ENCODE peak calls at places on chromosomes 11 and 22, in ten cellular contexts. F is right cardiac atrium, Q is adrenal gland, E is Peyer's patch, D is tibial nerve, V is left lung, B is HCT116, A is cardiac muscle cell, M is heart right ventricle, R is GM23248. J is an unnamed sample. For H3K4me1, the result is how much of the 10 kb centered on the place peaks cover.

GRCh38 chr22:48234011-48234410 is 1471.6 kb downstream of the TBC1D22A start:
- DNase-seq in F (no peak), Q (no peak), E (no peak), D (no peak), V (no peak), B (no peak), A (no peak), M (no peak), R (no peak), J (peak)

GRCh38 chr11:80281194-80281593 is 840.4 kb upstream of the TENM4 start:
- DNase-seq in F (no peak), Q (no peak), E (no peak), D (no peak), V (no peak), B (no peak), A (no peak), M (no peak), R (no peak), J (no peak)

GRCh38 chr22:44809456-44809855 is 57.1 kb downstream of the ARHGAP8 start:
- DNase-seq in F (no peak), Q (no peak), E (no peak), D (no peak), V (no peak), B (no peak), A (no peak), M (no peak), R (no peak), J (no peak)

GRCh38 chr11:130849215-130849568 is 67.1 kb downstream of the SNX19 start:
- DNase-seq in F (no peak), Q (no peak), E (no peak), D (no peak), V (no peak), B (no peak), A (no peak), M (no peak), R (peak), J (no peak)

GRCh38 chr22:46612341-46612903 is 7.8 kb upstream of the GRAMD4 start:
- DNase-seq in F (no peak), Q (no peak), E (no peak), D (no peak), V (no peak), B (no peak), A (no peak), M (no peak), R (no peak), J (no peak)

GRCh38 chr11:118961591-118961990 is 5.5 kb downstream of the UPK2 start:
- DNase-seq in F (no peak), Q (no peak), E (no peak), D (no peak), V (no peak), B (no peak), A (no peak), M (no peak), R (no peak), J (no peak)

GRCh38 chr11:70230840-70231710 is 28.0 kb downstream of the FADD start:
- DNase-seq in F (no peak), Q (no peak), E (no peak), D (no peak), V (no peak), B (no peak), A (no peak), M (no peak), R (no peak), J (no peak)

GRCh38 chr11:120186799-120187591 is 23.8 kb upstream of the OAF start:
- DNase-seq in F (no peak), Q (no peak), E (peak), D (no peak), V (peak), B (no peak), A (no peak), M (no peak), R (peak), J (peak)

GRCh38 chr22:45817705-45818104 is 146.1 kb downstream of the ATXN10 start:
- DNase-seq in F (no peak), Q (no peak), E (no peak), D (no peak), V (no peak), B (no peak), A (no peak), M (no peak), R (no peak), J (no peak)

GRCh38 chr11:102323542-102324261 is 6.4 kb downstream of the BIRC3 start:
- DNase-seq in F (no peak), Q (no peak), E (no peak), D (no peak), V (no peak), B (no peak), A (no peak), M (no peak), R (peak), J (no peak)

DNA sequence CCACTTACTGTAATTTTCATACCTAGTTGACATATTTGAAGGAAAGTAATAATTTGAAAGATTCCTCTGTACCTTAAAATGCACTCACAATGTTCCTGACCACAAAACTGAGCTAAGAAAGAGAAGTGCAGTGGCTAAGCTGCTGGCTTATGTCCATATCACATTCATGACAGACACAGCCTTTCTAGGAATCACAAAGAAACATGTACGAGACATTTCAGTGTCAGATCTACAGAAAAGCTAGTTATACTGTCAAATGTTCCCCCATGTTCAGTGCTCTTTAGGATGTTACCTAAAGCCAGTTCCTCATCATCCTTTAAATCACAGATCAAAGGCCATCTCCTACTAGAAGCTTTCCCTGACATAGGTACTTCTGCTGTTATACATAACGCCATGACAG is 142.2 kb upstream of the C11orf58 start:
- DNase-seq in F (no peak), Q (no peak), E (no peak), D (no peak), V (no peak), B (no peak), A (peak), M (no peak), R (no peak), J (no peak)
- H3K4me1 ChIP-seq in F (under half), Q (under half), E (under half), D (under half), V (under half), B (under half), A (under half), M (under half), R (under half), J (under half)

GRCh38 chr11:126134461-126135155 is 71.9 kb upstream of the CDON start:
- DNase-seq in F (no peak), Q (no peak), E (no peak), D (no peak), V (no peak), B (no peak), A (no peak), M (no peak), R (no peak), J (no peak)

GRCh38 chr11:126137146-126137545 is 74.3 kb downstream of the RPUSD4 start:
- DNase-seq in F (no peak), Q (no peak), E (no peak), D (no peak), V (no peak), B (no peak), A (no peak), M (no peak), R (peak), J (no peak)

GRCh38 chr11:126133902-126134301 is 71.2 kb upstream of the CDON start:
- DNase-seq in F (no peak), Q (no peak), E (no peak), D (no peak), V (no peak), B (no peak), A (no peak), M (no peak), R (no peak), J (no peak)

GRCh38 chr11:126132319-126132718 is 69.7 kb upstream of the CDON start:
- DNase-seq in F (peak), Q (no peak), E (no peak), D (no peak), V (peak), B (peak), A (no peak), M (no peak), R (peak), J (no peak)

DNA sequence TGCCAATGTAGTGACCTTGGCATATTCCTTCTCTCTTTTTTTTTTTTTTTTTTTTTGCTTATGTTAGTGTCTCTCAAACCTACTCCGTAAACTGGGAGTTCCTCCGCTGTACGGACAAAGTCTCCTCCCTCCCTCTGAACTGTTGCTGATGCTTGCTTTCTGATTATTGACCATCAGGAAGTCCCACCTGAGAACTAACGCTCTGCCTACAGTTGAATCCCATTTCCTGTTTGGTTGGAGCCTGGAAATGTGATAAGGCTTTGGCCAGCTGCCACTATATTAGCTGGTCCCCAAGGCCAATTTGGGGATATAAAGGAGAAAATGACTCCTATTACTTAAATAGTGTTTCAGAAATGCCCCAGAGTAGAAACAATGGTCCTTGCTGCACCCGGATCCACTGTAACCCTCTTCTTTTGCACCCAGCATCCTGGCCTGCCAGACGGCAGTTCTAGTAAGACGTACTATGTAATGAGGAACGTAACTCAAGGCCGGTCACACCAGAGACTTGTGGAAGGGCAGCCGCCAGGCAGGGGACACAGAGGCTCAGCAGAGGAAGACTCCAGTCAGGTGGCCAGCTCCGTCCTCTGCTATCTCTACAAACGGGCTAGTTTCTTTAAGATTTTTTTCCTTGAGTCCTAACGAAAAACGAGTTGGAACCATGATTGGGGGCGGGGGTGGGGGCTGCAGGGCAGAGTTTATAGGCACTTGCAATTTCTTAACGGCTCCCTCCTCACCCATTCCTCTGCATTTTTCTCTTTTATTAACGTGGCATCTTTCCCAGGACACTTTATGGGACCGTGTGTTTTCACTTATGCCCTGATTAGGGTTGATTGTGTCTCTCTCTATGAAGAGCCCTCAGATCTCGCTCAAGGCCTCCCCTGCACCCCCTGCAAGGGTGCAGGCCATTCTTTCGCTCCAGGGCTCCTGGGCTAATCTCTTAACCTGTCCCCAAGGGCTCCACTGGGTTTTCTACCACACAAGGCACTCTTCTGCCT is 72.8 kb upstream of the CDON start:
- DNase-seq in F (no peak), Q (peak), E (no peak), D (no peak), V (no peak), B (no peak), A (no peak), M (no peak), R (peak), J (no peak)
- H3K27ac ChIP-seq in F (no peak), Q (no peak), E (no peak), D (no peak), V (no peak), B (no peak), A (no peak), M (no peak), R (no peak), J (no peak)

GRCh38 chr11:37109205-37109585 is 511.2 kb upstream of the RAG2 start:
- DNase-seq in F (no peak), Q (no peak), E (no peak), D (no peak), V (no peak), B (no peak), A (no peak), M (no peak), R (no peak), J (no peak)

GRCh38 chr11:37104380-37104779 is 506.3 kb upstream of the RAG2 start:
- DNase-seq in F (no peak), Q (no peak), E (no peak), D (no peak), V (no peak), B (no peak), A (no peak), M (no peak), R (no peak), J (no peak)

GRCh38 chr11:37108436-37109204 is 510.6 kb upstream of the RAG2 start:
- DNase-seq in F (no peak), Q (no peak), E (no peak), D (no peak), V (no peak), B (no peak), A (no peak), M (no peak), R (no peak), J (no peak)

GRCh38 chr11:37107415-37107814 is 509.4 kb upstream of the RAG2 start:
- DNase-seq in F (no peak), Q (no peak), E (no peak), D (no peak), V (no peak), B (no peak), A (no peak), M (no peak), R (no peak), J (no peak)

DNA sequence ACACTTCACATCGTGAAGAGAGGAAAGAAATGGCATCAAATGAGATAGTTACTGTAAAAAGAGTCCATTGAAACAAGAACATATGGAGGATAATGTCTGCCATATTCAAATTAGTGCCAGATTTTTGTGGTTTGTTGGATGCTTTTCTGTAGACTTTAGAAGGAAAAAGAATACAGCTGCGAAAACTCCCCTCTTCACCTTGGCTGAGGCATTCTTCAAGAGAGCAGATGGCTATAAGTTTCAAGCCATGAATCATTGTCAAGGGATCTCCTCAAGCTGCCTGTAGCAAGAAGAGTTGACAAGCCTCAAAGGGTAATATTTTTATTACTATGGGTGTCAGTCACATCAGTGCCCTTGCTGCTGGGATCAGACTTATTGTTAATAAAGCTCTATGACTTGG is 507.4 kb upstream of the RAG2 start:
- DNase-seq in F (no peak), Q (no peak), E (no peak), D (no peak), V (no peak), B (no peak), A (no peak), M (no peak), R (no peak), J (no peak)
- H3K4me1 ChIP-seq in F (under half), Q (under half), E (under half), D (under half), V (under half), B (under half), A (under half), M (under half), R (under half), J (under half)

GRCh38 chr11:77071671-77072605 is 5.2 kb downstream of the CAPN5 start:
- DNase-seq in F (no peak), Q (no peak), E (peak), D (no peak), V (no peak), B (no peak), A (no peak), M (no peak), R (peak), J (no peak)
- H3K27ac ChIP-seq in F (peak), Q (no peak), E (peak), D (peak), V (no peak), B (no peak), A (no peak), M (peak), R (peak), J (peak)

GRCh38 chr11:2726964-2727363 is 27.2 kb upstream of the KCNQ1OT1 start:
- DNase-seq in F (no peak), Q (no peak), E (no peak), D (no peak), V (no peak), B (no peak), A (no peak), M (no peak), R (no peak), J (no peak)
- H3K4me1 ChIP-seq in F (under half), Q (under half), E (under half), D (under half), V (under half), B (under half), A (under half), M (under half), R (under half), J (under half)

GRCh38 chr22:31399211-31400022 is at the start of gene DRG1:
- DNase-seq in F (peak), Q (peak), E (peak), D (peak), V (peak), B (peak), A (peak), M (peak), R (peak), J (peak)
- H3K27ac ChIP-seq in F (peak), Q (peak), E (peak), D (peak), V (peak), B (peak), A (peak), M (peak), R (peak), J (peak)